ENCODE peak calls at places on chromosomes 7 and 10, in seven cellular contexts. One of them, this sample, is unnamed.

GRCh38 chr7:31540786-31541185 is 26.9 kb downstream of the ITPRID1 start:
- DNase-seq in prostate gland: no peak
- DNase-seq in IMR-90: no peak
- DNase-seq in sigmoid colon: no peak
- DNase-seq in NB4: no peak
- DNase-seq in breast epithelium: no peak
- DNase-seq in H1: no peak
- DNase-seq in this sample: no peak

GRCh38 chr10:25047902-25048301 is 31.5 kb downstream of the THNSL1 start:
- DNase-seq in prostate gland: no peak
- DNase-seq in IMR-90: peak
- DNase-seq in sigmoid colon: no peak
- DNase-seq in NB4: no peak
- DNase-seq in breast epithelium: no peak
- DNase-seq in H1: no peak
- DNase-seq in this sample: no peak

GRCh38 chr7:2022737-2023250 is 210.0 kb downstream of the MAD1L1 start:
- DNase-seq in prostate gland: no peak
- DNase-seq in IMR-90: no peak
- DNase-seq in sigmoid colon: no peak
- DNase-seq in NB4: no peak
- DNase-seq in breast epithelium: no peak
- DNase-seq in H1: no peak
- DNase-seq in this sample: no peak

GRCh38 chr7:133040617-133041016 is 41.3 kb downstream of the CHCHD3 start:
- DNase-seq in prostate gland: no peak
- DNase-seq in IMR-90: no peak
- DNase-seq in sigmoid colon: no peak
- DNase-seq in NB4: no peak
- DNase-seq in breast epithelium: no peak
- DNase-seq in H1: no peak
- DNase-seq in this sample: no peak

GRCh38 chr7:3911685-3912084 is 610.6 kb downstream of the SDK1 start:
- DNase-seq in prostate gland: no peak
- DNase-seq in IMR-90: peak
- DNase-seq in sigmoid colon: no peak
- DNase-seq in NB4: no peak
- DNase-seq in breast epithelium: no peak
- DNase-seq in H1: no peak
- DNase-seq in this sample: no peak

GRCh38 chr7:97004931-97005763 is at the start of gene DLX6:
- DNase-seq in prostate gland: no peak
- DNase-seq in IMR-90: peak
- DNase-seq in sigmoid colon: peak
- DNase-seq in NB4: no peak
- DNase-seq in breast epithelium: no peak
- DNase-seq in H1: peak
- DNase-seq in this sample: peak

GRCh38 chr10:110056822-110057221 is 49.0 kb downstream of the ADD3 start:
- DNase-seq in prostate gland: no peak
- DNase-seq in IMR-90: peak
- DNase-seq in sigmoid colon: no peak
- DNase-seq in NB4: no peak
- DNase-seq in breast epithelium: no peak
- DNase-seq in H1: no peak
- DNase-seq in this sample: no peak

GRCh38 chr7:144132262-144132661 is 9.3 kb downstream of the OR2A14 start:
- DNase-seq in prostate gland: no peak
- DNase-seq in IMR-90: no peak
- DNase-seq in sigmoid colon: no peak
- DNase-seq in NB4: no peak
- DNase-seq in breast epithelium: no peak
- DNase-seq in H1: no peak
- DNase-seq in this sample: no peak

GRCh38 chr10:72007246-72007892 is 43.2 kb downstream of the CHST3 start:
- DNase-seq in prostate gland: no peak
- DNase-seq in IMR-90: no peak
- DNase-seq in sigmoid colon: peak
- DNase-seq in NB4: no peak
- DNase-seq in breast epithelium: no peak
- DNase-seq in H1: no peak
- DNase-seq in this sample: no peak

GRCh38 chr7:51180092-51180491 is 136.5 kb downstream of the COBL start:
- DNase-seq in prostate gland: peak
- DNase-seq in IMR-90: no peak
- DNase-seq in sigmoid colon: no peak
- DNase-seq in NB4: no peak
- DNase-seq in breast epithelium: no peak
- DNase-seq in H1: no peak
- DNase-seq in this sample: no peak

GRCh38 chr7:13628231-13629001 is 361.1 kb downstream of the ETV1 start:
- DNase-seq in prostate gland: no peak
- DNase-seq in IMR-90: peak
- DNase-seq in sigmoid colon: no peak
- DNase-seq in NB4: peak
- DNase-seq in breast epithelium: no peak
- DNase-seq in H1: no peak
- DNase-seq in this sample: no peak

GRCh38 chr10:74923556-74923955 is 97.2 kb downstream of the KAT6B start:
- DNase-seq in prostate gland: no peak
- DNase-seq in IMR-90: no peak
- DNase-seq in sigmoid colon: no peak
- DNase-seq in NB4: peak
- DNase-seq in breast epithelium: no peak
- DNase-seq in H1: no peak
- DNase-seq in this sample: no peak

GRCh38 chr10:50490244-50490643 is 133.5 kb downstream of the SGMS1 start:
- DNase-seq in prostate gland: no peak
- DNase-seq in IMR-90: no peak
- DNase-seq in sigmoid colon: no peak
- DNase-seq in NB4: no peak
- DNase-seq in breast epithelium: no peak
- DNase-seq in H1: no peak
- DNase-seq in this sample: no peak

DNA sequence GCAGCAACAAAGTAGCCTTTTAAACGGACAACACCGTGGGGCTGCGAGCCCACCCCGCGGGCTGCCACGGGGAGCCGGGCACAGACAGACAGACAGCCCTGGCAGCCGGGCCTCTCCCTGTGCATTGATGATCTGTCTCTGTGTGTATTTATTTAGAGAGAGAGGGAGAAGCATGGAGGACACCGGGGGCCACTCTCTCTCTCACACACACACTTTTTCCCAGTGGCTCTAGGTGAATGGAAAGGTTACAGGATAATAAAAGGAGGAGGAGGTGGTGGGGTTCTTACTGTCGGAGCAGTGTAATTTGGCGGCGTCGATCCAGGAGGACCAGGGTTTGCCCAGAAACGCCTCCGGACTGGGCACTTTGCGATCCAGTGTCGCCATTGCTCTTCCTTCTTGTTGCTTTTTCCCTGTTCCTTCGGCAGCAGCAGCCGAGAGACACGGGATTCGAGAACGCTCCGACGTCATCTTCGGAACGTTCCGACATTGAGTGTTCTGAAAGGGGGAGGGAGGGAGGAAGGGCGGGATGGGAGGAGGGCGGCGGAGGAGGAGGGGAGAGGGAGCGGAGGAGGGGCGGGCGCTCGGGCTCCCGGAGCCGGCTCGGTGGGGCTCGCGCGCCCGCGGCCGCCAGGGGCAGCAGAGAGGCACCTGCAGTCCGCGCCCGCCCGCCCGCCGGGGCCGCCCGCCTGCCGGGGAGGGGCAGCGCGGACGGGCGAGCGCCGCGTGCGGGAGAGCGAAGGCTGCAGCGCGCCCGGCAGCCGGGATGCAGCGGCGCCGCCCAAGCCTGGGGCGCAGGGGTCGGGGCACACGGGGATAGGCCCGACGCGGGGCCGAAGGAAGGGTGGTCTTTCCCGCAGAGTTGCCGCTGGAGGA is at the start of gene ATXN7L1:
- DNase-seq in prostate gland: peak
- DNase-seq in IMR-90: peak
- DNase-seq in sigmoid colon: peak
- DNase-seq in NB4: peak
- DNase-seq in breast epithelium: peak
- DNase-seq in H1: peak
- DNase-seq in this sample: peak
- TF ChIP-seq POLR2A in prostate gland: peak
- TF ChIP-seq POLR2A in IMR-90: peak
- TF ChIP-seq POLR2A in sigmoid colon: peak
- TF ChIP-seq POLR2A in NB4: no peak
- TF ChIP-seq POLR2A in breast epithelium: peak
- TF ChIP-seq POLR2A in H1: peak
- TF ChIP-seq POLR2A in this sample: peak

DNA sequence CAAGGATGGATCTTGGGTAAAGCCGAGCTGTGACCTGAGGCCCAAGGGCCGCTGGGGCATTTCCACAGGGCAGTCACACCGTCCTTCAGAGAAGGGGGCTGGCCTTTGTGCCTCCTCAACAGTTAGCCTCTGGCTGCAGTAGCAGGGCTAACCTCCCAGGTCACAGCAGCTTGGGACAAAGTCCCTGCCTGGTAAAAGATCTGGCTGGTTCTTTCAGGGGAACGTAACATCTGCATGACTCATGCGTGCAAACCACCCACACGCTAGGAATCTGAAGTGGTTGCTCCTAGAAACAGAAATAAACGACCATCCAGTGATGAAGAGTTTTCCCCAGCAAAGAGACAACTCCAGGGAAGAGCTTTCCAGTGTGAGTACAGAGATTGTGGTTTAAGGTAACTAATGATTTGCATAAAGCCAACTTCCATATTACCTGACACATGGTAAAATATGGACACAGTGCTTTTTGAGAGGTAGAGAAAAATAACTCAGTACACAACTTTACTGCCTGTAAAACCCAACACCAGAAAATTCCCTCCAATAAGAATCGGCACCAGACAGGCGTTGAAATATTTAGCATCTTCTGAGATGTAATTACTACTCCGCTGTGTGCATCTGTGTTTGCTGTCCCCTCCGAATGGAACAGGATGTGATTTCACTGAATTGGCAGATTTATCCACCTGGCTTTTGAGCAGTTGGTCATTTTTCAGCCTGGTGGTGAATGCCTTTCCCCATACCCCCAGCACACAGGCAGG is 84.9 kb upstream of the ADRB1 start:
- DNase-seq in prostate gland: peak
- DNase-seq in IMR-90: peak
- DNase-seq in sigmoid colon: no peak
- DNase-seq in NB4: peak
- DNase-seq in breast epithelium: peak
- DNase-seq in H1: no peak
- DNase-seq in this sample: no peak
- TF ChIP-seq POLR2A in prostate gland: no peak
- TF ChIP-seq POLR2A in IMR-90: no peak
- TF ChIP-seq POLR2A in sigmoid colon: no peak
- TF ChIP-seq POLR2A in NB4: no peak
- TF ChIP-seq POLR2A in breast epithelium: no peak
- TF ChIP-seq POLR2A in H1: no peak
- TF ChIP-seq POLR2A in this sample: no peak

DNA sequence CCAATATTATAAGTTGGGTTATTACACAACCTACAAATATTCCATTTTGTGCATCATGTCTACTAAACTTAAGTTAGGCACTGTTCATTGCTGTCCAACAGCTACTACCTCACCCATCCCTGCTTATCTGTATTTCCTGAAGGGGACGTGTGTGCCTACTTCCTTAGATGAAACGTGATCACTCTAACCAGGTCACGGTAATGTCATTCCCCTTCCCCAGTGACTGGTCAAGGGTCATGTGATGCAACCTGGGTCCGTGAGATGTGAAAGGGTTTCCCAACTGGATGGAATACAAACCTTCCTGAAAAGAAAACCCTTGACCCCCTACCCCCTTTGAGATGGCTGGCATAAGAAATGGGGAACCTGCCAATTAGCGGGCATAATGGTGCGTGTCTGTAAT is 1.6 kb upstream of the NSMCE4A start:
- DNase-seq in prostate gland: no peak
- DNase-seq in IMR-90: no peak
- DNase-seq in sigmoid colon: no peak
- DNase-seq in NB4: no peak
- DNase-seq in breast epithelium: no peak
- DNase-seq in H1: no peak
- DNase-seq in this sample: no peak
- TF ChIP-seq POLR2A in prostate gland: no peak
- TF ChIP-seq POLR2A in IMR-90: no peak
- TF ChIP-seq POLR2A in sigmoid colon: no peak
- TF ChIP-seq POLR2A in NB4: no peak
- TF ChIP-seq POLR2A in breast epithelium: no peak
- TF ChIP-seq POLR2A in H1: no peak
- TF ChIP-seq POLR2A in this sample: no peak

DNA sequence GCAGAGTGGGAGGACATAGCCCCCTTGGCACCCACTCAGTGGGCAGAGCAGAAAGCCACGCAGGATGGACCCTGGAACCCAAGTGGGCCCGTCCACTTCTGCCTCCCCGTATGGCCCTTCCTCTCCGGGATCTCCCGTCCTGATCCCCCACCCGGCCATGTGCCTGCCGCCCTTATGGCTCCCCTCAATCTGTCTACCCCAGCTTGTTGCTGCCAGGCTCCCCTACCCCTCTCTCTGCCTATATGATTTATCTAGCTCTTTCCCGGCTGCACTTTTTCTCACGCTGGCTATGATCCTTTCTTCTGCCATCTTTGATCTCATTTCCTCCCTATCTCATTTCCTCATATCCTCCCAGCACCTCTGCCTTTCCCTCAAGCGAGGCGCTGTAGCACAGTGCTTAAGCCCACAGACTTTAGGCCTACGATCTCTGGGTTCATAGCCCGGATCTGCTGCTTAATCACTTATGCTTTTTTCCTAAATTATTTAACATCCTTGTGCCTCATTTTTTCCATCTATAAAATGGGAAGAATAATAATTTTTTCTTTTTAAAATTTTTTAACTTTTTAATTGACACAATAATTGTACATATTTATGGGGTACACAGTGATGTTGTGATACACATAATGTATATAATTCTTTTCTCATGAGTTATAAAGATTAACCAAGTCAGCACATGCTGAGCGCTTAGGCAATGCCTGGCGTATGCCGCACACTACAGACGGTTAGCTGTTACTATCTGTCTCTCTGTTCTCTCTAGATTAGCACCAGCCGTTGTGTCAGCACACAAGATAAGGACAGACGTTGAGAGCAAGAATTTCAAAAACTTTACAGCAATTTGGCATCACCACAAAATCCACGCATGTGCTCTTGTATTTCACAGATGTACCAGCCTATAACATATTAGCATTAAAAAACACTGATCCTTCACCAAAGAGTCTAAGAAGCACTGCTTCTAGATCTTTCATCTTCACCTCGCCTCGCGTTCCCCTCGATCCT is 18.1 kb downstream of the KCNH2 start:
- DNase-seq in prostate gland: no peak
- DNase-seq in IMR-90: no peak
- DNase-seq in sigmoid colon: no peak
- DNase-seq in NB4: peak
- DNase-seq in breast epithelium: no peak
- DNase-seq in H1: no peak
- DNase-seq in this sample: no peak
- TF ChIP-seq POLR2A in prostate gland: no peak
- TF ChIP-seq POLR2A in IMR-90: no peak
- TF ChIP-seq POLR2A in sigmoid colon: no peak
- TF ChIP-seq POLR2A in NB4: no peak
- TF ChIP-seq POLR2A in breast epithelium: no peak
- TF ChIP-seq POLR2A in H1: no peak
- TF ChIP-seq POLR2A in this sample: no peak

This sample was measured in uterus.